ENCODE peak calls at places on chromosomes 12 and 14, in four cellular contexts. O is RWPE1; M is psoas muscle; U is CD4-positive, alpha-beta memory T cell. R is an unnamed sample.

GRCh38 chr12:70661762-70662161 is 24.5 kb upstream of the PTPRB start:
- DNase-seq in U (no peak), O (no peak), M (no peak), R (peak; percentile 95)

GRCh38 chr12:6936642-6937480 is 6.8 kb upstream of the RNU7-1 start:
- DNase-seq in M (no peak), O (no peak), U (peak; percentile 53), R (no peak)

GRCh38 chr14:73428354-73428824 is 30.0 kb downstream of the NUMB start:
- DNase-seq in U (no peak), O (no peak), M (no peak), R (no peak)

GRCh38 chr14:24219521-24219920 is 3.7 kb upstream of the MDP1 start:
- DNase-seq in O (no peak), M (no peak), U (no peak), R (no peak)

GRCh38 chr14:103803661-103804060 is 43.7 kb downstream of the PPP1R13B start:
- DNase-seq in O (peak; percentile 56), M (no peak), U (no peak), R (peak; percentile 92)

GRCh38 chr14:23661542-23661941 is 25.4 kb downstream of the DHRS2 start:
- DNase-seq in U (no peak), O (no peak), M (no peak), R (no peak)

GRCh38 chr12:71671816-71672215 is 7.7 kb downstream of the THAP2 start:
- DNase-seq in M (no peak), U (no peak), O (no peak), R (no peak)

GRCh38 chr14:21103710-21104447 is 3.0 kb downstream of the TMEM253 start:
- DNase-seq in U (peak; percentile 93), O (peak; percentile 95), M (peak; percentile 96), R (peak; percentile 95)

GRCh38 chr12:87671757-87672156 is 357.4 kb downstream of the C12orf50 start:
- DNase-seq in M (no peak), U (no peak), O (no peak), R (no peak)

GRCh38 chr12:119683413-119683812 is 15.5 kb downstream of the PRKAB1 start:
- DNase-seq in U (no peak), M (no peak), O (no peak), R (no peak)

GRCh38 chr12:117155278-117156060 is 34.8 kb downstream of the FBXO21 start:
- DNase-seq in O (peak; percentile 94), M (peak; percentile 24), U (peak; percentile 63), R (peak; percentile 76)

GRCh38 chr14:35631071-35631805 is 97.3 kb downstream of the INSM2 start:
- DNase-seq in U (no peak), O (no peak), M (no peak), R (no peak)

GRCh38 chr14:102508410-102508773 is 1.2 kb downstream of the ANKRD9 start:
- DNase-seq in O (peak; percentile 82), U (peak; percentile 25), M (no peak), R (no peak)

GRCh38 chr14:93033983-93034670 is 81.6 kb downstream of the ITPK1 start:
- DNase-seq in O (no peak), M (no peak), U (peak; percentile 12), R (no peak)

GRCh38 chr14:51182166-51182565 is 57.9 kb upstream of the TMX1 start:
- DNase-seq in U (no peak), O (peak; percentile 45), M (no peak), R (peak; percentile 38)

GRCh38 chr14:56219666-56220413 is 101.6 kb downstream of the PELI2 start:
- DNase-seq in M (no peak), O (no peak), U (no peak), R (no peak)

GRCh38 chr14:51446771-51447170 is 204.9 kb upstream of the FRMD6 start:
- DNase-seq in U (no peak), O (no peak), M (no peak), R (no peak)

GRCh38 chr12:6788972-6789905 is at the start of gene CD4:
- DNase-seq in O (no peak), U (peak; percentile 79), M (peak; percentile 63), R (no peak)

GRCh38 chr12:65082411-65082810 is 38.7 kb downstream of the WIF1 start:
- DNase-seq in U (no peak), O (no peak), M (no peak), R (no peak)

GRCh38 chr12:43226151-43226550 is 325.9 kb downstream of the ADAMTS20 start:
- DNase-seq in U (no peak), M (no peak), O (no peak), R (no peak)

GRCh38 chr14:103519837-103520212 is 2.8 kb downstream of the CKB start:
- DNase-seq in O (no peak), U (no peak), M (no peak), R (no peak)

GRCh38 chr14:97329701-97330100 is 532.5 kb downstream of the VRK1 start:
- DNase-seq in O (no peak), U (no peak), M (no peak), R (no peak)

GRCh38 chr12:113163030-113163360 is 13.5 kb downstream of the CFAP73 start:
- DNase-seq in U (no peak), M (no peak), O (no peak), R (no peak)

GRCh38 chr12:47268501-47269459 is 189.0 kb upstream of the AMIGO2 start:
- DNase-seq in O (no peak), M (no peak), U (no peak), R (peak; percentile 8)

GRCh38 chr12:27193854-27194544 is 50.1 kb upstream of the STK38L start:
- DNase-seq in O (no peak), U (no peak), M (no peak), R (peak; percentile 40)

GRCh38 chr14:70955543-70956480 is 48.6 kb downstream of the PCNX1 start:
- DNase-seq in U (peak; percentile 57), O (peak; percentile 4), M (no peak), R (no peak)

GRCh38 chr12:39824505-39825198 is 205.0 kb upstream of the ABCD2 start:
- DNase-seq in M (no peak), O (no peak), U (no peak), R (peak; percentile 7)
- H3K27ac ChIP-seq in M (no peak overlapping the region), O (no peak overlapping the region), U (no peak overlapping the region), R (no peak overlapping the region)

DNA sequence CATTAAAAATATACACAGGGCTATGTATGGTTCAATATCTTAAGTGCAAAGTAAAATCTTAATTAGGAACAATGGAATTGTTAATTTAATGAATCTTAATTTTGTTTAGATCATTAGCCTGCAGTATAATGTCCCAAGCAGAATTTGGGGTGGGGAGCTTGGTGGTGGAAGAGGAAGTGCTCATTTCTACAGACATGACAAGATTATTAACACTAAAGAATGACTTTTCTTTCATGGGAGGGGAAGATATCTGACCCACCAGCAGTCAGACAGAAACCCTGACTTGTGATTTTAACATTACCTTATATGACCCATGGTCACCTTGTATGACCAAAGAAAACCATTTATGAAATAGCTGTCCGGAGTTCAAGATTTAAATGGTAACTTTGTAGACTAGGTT is 41.3 kb upstream of the HIF1A start:
- DNase-seq in M (no peak), U (no peak), O (no peak), R (no peak)
- H3K27ac ChIP-seq in M (no peak overlapping the region), U (no peak overlapping the region), O (no peak overlapping the region), R (no peak overlapping the region)

GRCh38 chr12:3279415-3279780 is 202.2 kb downstream of the TSPAN9 start:
- DNase-seq in M (no peak), U (no peak), O (no peak), R (no peak)
- H3K27ac ChIP-seq in M (no peak overlapping the region), U (no peak overlapping the region), O (no peak overlapping the region), R (no peak overlapping the region)

DNA sequence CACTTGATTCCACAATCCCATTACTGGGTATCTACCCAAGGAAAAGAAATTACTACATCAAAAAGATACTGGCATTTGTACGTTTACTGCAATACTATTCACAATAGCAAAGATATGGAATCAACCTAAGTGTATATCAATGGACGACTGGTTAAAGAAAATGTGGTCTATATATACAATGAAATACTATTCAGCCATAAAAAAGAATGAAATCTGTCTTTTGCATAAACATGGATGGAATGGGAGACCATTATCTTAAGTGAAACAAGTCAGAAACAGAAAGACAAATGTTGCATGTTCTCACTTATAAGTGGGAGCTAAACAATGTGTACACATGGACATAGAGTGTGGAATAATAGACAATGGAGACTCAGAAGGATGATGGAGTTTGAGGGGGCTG is 5.0 kb upstream of the OS9 start:
- DNase-seq in U (no peak), M (no peak), O (no peak), R (no peak)
- H3K27ac ChIP-seq in U (no peak overlapping the region), M (no peak overlapping the region), O (no peak overlapping the region), R (no peak overlapping the region)

GRCh38 chr12:51242150-51242549 is 3.5 kb downstream of the DAZAP2 start:
- DNase-seq in U (no peak), O (no peak), M (peak; percentile 30), R (no peak)
- H3K27ac ChIP-seq in U (no peak overlapping the region), O (no peak overlapping the region), M (no peak overlapping the region), R (no peak overlapping the region)

GRCh38 chr12:48936379-48936979 is 11.2 kb upstream of the FKBP11 start:
- DNase-seq in U (peak; percentile 74), M (peak; percentile 74), O (peak; percentile 72), R (no peak)

GRCh38 chr12:48932878-48933277 is 7.6 kb upstream of the FKBP11 start:
- DNase-seq in U (no peak), M (no peak), O (no peak), R (no peak)

GRCh38 chr12:48937170-48937569 is 11.9 kb upstream of the FKBP11 start:
- DNase-seq in O (no peak), U (no peak), M (no peak), R (no peak)

GRCh38 chr12:48933664-48934311 is 8.5 kb upstream of the FKBP11 start:
- DNase-seq in M (no peak), O (no peak), U (peak; percentile 77), R (no peak)

DNA sequence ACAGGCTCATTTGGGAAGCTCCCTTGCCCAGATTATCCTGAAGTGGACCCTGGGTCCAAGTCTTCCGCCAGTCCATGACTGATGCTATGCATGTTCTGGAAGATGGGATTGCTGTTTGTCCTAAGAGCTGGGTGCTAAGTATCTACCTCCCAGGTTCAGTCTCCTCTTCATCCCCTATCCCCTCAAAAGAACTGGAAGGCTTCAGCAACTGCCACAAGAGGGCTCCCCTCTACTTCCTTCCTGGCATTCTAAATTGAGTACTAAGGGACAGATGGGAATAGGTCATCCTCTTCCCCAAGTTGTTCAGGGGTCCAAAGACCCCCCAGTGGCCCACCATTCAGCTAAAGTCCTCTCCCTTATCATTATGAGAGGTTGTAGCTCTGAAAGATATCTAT is 9.0 kb upstream of the FKBP11 start:
- DNase-seq in U (no peak), M (no peak), O (peak; percentile 15), R (no peak)
- H3K27ac ChIP-seq in U (peak overlapping the region; percentile 71), M (no peak overlapping the region), O (no peak overlapping the region), R (no peak overlapping the region)

R was measured in foreskin keratinocyte.